ENCODE peak calls at places on chromosomes 16 and 17, in four cellular contexts. I is HepG2, S is HCT116, H is transverse colon. G is an unnamed sample.

GRCh38 chr16:83615981-83616380 is 191.8 kb upstream of the HSBP1 start:
- DNase-seq in H (no peak), I (no peak), S (no peak), G (no peak)

GRCh38 chr16:80803341-80804060 is 897 bp downstream of the CDYL2 start:
- DNase-seq in H (peak; percentile 26), S (no peak), I (no peak), G (peak; percentile 27)

GRCh38 chr17:35079547-35079946 is 16.0 kb upstream of the RFFL start:
- DNase-seq in H (no peak), I (peak; percentile 92), S (no peak), G (no peak)

GRCh38 chr17:29155966-29156338 is 24.2 kb downstream of the MYO18A start:
- DNase-seq in H (no peak), I (no peak), S (no peak), G (no peak)

GRCh38 chr16:67552476-67552875 is 9.8 kb upstream of the CTCF start:
- DNase-seq in I (no peak), H (no peak), S (no peak), G (peak; percentile 48)

GRCh38 chr16:70697601-70698170 is 11.8 kb upstream of the MTSS2 start:
- DNase-seq in S (no peak), I (no peak), H (no peak), G (no peak)

GRCh38 chr17:80850109-80850508 is 141.5 kb upstream of the CHMP6 start:
- DNase-seq in H (no peak), I (no peak), S (no peak), G (no peak)

GRCh38 chr17:80512233-80512632 is 32.4 kb upstream of the RPTOR start:
- DNase-seq in S (no peak), I (no peak), H (no peak), G (no peak)

DNA sequence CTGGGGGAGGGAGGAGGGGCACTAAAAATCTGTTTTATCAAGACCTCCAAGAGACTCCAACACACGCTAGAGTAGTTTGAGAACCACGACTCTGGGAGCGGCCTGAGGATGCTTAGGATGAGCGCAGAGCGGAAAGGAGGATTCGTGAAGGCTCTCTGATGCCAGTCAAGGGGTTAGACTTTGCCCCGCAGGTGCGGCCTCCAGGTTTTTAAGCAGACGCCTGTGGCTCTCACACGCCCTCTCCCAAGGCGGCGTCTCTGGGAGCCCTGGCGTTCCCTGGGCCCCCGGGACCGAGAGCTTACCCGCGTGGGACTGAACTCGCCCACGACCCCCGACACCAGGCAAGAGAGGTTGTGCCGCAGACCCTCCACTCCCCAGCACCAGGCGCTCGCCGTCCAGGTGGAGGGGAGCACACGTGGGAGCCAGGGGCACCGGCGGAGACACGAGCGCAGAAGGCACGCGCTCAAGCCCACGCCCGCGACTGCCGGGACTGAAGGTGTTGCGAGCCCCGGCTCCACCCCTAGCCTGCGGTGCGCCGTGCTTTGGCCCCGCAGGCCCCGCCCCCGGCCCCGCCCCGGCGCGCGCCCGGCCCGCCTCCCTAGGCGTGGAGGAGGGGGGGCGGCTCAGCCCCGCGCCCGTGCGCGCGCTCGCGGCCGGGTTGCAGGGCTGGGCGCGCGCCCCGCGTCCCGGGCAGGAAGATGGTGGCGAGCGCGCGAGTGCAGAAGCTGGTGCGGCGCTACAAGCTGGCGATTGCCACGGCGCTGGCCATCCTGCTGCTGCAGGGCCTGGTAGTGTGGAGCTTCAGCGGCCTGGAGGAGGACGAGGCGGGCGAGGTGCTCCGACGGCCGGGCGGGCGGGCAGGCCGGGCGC is at the start of gene XYLT2:
- DNase-seq in S (peak; percentile 57), I (peak; percentile 67), H (peak; percentile 92), G (peak; percentile 95)
- TF ChIP-seq POLR2A in S (peak; percentile 77), I (peak; percentile 98), H (peak; percentile 43), G (peak; percentile 62)

GRCh38 chr16:630815-631405 is at the start of gene WFIKKN1:
- DNase-seq in I (peak; percentile 59), S (no peak), H (no peak), G (peak; percentile 70)
- H3K4me1 ChIP-seq in I (peaks cover 31% of the 10 kb centered on the region), S (peaks cover 38% of the 10 kb centered on the region), H (peaks cover 23% of the 10 kb centered on the region), G (peaks cover 27% of the 10 kb centered on the region)

DNA sequence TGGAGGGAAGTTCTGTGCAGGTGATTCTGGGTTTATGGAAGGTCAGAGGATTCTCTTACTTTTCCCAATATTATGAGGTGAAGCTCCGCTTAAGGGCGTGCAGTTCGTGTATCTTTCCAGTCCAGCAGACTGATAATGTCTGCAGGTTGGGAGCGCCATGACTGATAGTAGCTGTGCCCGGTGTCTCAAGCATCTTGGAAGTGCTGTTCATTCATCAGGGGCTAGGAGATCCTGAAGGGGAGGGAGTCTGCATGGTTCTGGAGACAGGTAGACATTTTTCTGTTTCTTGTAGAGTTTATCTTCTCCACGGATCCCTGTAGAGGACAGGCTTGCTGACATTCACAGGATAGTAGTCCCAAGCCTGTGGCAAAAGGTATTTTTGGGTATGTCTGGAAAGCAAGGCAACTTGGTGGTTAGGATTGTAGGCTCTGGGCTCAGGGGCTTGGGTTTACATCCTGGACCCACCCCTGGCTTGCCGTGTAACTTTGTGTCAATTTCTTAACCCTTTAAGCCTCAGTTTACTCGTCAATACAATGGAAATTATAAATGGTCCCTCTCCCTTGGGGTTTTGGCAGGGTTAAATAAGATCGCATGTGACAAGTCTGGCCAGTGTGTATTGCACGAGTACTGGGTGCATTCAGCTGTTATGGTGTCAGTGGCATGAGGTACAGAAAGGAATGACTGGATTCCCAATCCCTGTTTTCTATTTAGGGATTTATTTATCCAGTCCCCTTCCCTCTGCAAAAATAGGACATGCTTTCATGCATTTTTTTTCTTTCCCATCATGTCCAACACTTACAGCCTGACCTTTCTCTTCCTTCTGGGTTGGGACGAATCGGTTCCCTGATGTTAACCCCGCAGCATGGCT is 8.2 kb downstream of the HLF start:
- DNase-seq in H (no peak), I (no peak), S (no peak), G (no peak)
- H3K27ac ChIP-seq in H (peak overlapping the region; percentile 61), I (peak overlapping the region; percentile 84), S (no peak overlapping the region), G (peak overlapping the region; percentile 75)

GRCh38 chr17:45961206-45961605 is 37.8 kb upstream of the STH start:
- DNase-seq in S (no peak), H (no peak), I (no peak), G (no peak)
- TF ChIP-seq POLR2A in S (no peak), H (no peak), I (no peak), G (no peak)

GRCh38 chr16:57133101-57133500 is 40.7 kb downstream of the CPNE2 start:
- DNase-seq in S (no peak), I (no peak), H (no peak), G (no peak)

GRCh38 chr16:57137043-57137442 is 44.7 kb downstream of the CPNE2 start:
- DNase-seq in S (no peak), I (no peak), H (no peak), G (no peak)

GRCh38 chr16:57132470-57132869 is 40.1 kb downstream of the CPNE2 start:
- DNase-seq in S (no peak), I (peak; percentile 30), H (peak; percentile 90), G (peak; percentile 45)

GRCh38 chr16:57133911-57134310 is 41.5 kb downstream of the CPNE2 start:
- DNase-seq in I (no peak), S (no peak), H (no peak), G (no peak)

DNA sequence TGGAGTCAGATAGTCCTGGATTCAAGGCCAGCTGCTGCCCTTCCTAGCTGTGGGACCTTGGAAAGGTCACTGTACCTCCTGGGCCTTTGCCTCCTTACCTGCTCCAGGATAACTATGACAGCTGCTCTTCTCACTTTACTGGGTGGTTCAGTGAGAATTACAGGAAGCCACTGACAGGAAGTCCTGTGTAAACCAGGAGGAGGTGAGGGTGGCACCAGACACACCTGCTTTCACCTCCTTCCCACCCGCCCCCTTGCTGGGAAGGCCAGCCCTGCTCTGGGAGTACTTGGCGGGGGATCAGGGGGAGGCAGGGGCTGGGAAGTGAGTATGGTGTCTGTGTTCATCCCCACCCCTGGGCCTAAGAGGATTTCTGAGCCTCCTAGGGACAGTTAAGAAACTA is 42.6 kb downstream of the CPNE2 start:
- DNase-seq in I (no peak), S (no peak), H (peak; percentile 71), G (no peak)
- H3K4me1 ChIP-seq in I (peaks cover 21% of the 10 kb centered on the region), S (no peaks in the 10 kb centered on the region), H (peaks cover 56% of the 10 kb centered on the region), G (no peaks in the 10 kb centered on the region)

GRCh38 chr17:17416007-17416399 is 60.8 kb upstream of the MED9 start:
- DNase-seq in I (peak; percentile 91), H (no peak), S (peak; percentile 81), G (peak; percentile 50)
- H3K27ac ChIP-seq in I (peak overlapping the region; percentile 82), H (peak overlapping the region; percentile 2), S (peak overlapping the region; percentile 26), G (no peak overlapping the region)

GRCh38 chr17:8147141-8147804 is 4.9 kb downstream of the PER1 start:
- DNase-seq in H (no peak), I (no peak), S (no peak), G (no peak)
- TF ChIP-seq POLR2A in H (no peak), I (no peak), S (no peak), G (no peak)

G was measured in body of pancreas.